ENCODE peak calls at places on chromosomes 2 and 18, in four cellular contexts. A is DMS153, H is HTR-8/SVneo, B is LHCN-M2. F is an unnamed sample.

GRCh38 chr2:98508690-98509054 is 64.0 kb downstream of the INPP4A start:
- DNase-seq in A (no peak), H (no peak), B (peak; percentile 30), F (no peak)

GRCh38 chr18:5995626-5996025 is 100.3 kb upstream of the TMEM200C start:
- DNase-seq in A (no peak), H (no peak), B (no peak), F (no peak)

GRCh38 chr2:223486741-223487140 is 115.4 kb downstream of the SCG2 start:
- DNase-seq in A (no peak), H (no peak), B (no peak), F (no peak)

GRCh38 chr2:157929871-157930667 is 53.9 kb upstream of the ACVR1 start:
- DNase-seq in A (no peak), H (no peak), B (no peak), F (no peak)

GRCh38 chr2:176110975-176111663 is 4.0 kb downstream of the HOXD11 start:
- DNase-seq in A (peak; percentile 83), H (peak; percentile 57), B (peak; percentile 26), F (no peak)

GRCh38 chr2:54803783-54804758 is 80.6 kb downstream of the EML6 start:
- DNase-seq in A (no peak), H (no peak), B (no peak), F (no peak)

GRCh38 chr2:14297340-14297739 is 335.2 kb upstream of the LRATD1 start:
- DNase-seq in A (peak; percentile 9), H (no peak), B (no peak), F (no peak)

GRCh38 chr18:8529609-8530008 is 79.6 kb upstream of the RAB12 start:
- DNase-seq in A (no peak), H (no peak), B (no peak), F (no peak)

GRCh38 chr2:27209621-27210401 is 2.0 kb upstream of the ATRAID start:
- DNase-seq in A (no peak), H (no peak), B (no peak), F (no peak)

GRCh38 chr2:188130317-188130716 is 161.4 kb upstream of the GULP1 start:
- DNase-seq in A (no peak), H (no peak), B (no peak), F (no peak)

GRCh38 chr2:101793277-101793969 is 95.9 kb downstream of the MAP4K4 start:
- DNase-seq in A (no peak), H (no peak), B (no peak), F (no peak)

GRCh38 chr2:237291138-237291792 is 122.7 kb downstream of the COL6A3 start:
- DNase-seq in A (peak; percentile 92), H (peak; percentile 79), B (peak; percentile 99), F (peak; percentile 71)

GRCh38 chr2:67930156-67930555 is 132.6 kb downstream of the C1D start:
- DNase-seq in A (no peak), H (no peak), B (no peak), F (no peak)

GRCh38 chr2:238910751-238911351 is 63.0 kb downstream of the TWIST2 start:
- DNase-seq in A (peak; percentile 95), H (no peak), B (no peak), F (peak; percentile 85)

GRCh38 chr2:180376076-180376475 is 369.0 kb upstream of the CWC22 start:
- DNase-seq in A (no peak), H (no peak), B (peak; percentile 38), F (no peak)

GRCh38 chr2:143974262-143974661 is 545.7 kb downstream of the ZEB2 start:
- DNase-seq in A (no peak), H (no peak), B (no peak), F (no peak)

GRCh38 chr18:79400591-79401381 is 5.1 kb downstream of the NFATC1 start:
- DNase-seq in A (no peak), H (no peak), B (no peak), F (no peak)

GRCh38 chr2:173090973-173091660 is 15.5 kb downstream of the MAP3K20 start:
- DNase-seq in A (no peak), H (no peak), B (no peak), F (no peak)

GRCh38 chr18:10051877-10052631 is 138.2 kb downstream of the VAPA start:
- DNase-seq in A (no peak), H (no peak), B (no peak), F (no peak)

GRCh38 chr2:30414951-30415350 is 32.1 kb upstream of the LCLAT1 start:
- DNase-seq in A (no peak), H (no peak), B (no peak), F (no peak)

GRCh38 chr2:201680743-201681142 is 17.7 kb downstream of the MPP4 start:
- DNase-seq in A (no peak), H (peak; percentile 41), B (no peak), F (no peak)

GRCh38 chr2:49288113-49288710 is 133.9 kb upstream of the FSHR start:
- DNase-seq in A (no peak), H (no peak), B (no peak), F (no peak)